ENCODE peak calls at places on chromosomes 13 and 19, in nine cellular contexts. B is GM13977; H is NT2/D1; D is left ventricle myocardium inferior; S is midbrain; M is stimulated activated CD4-positive, alpha-beta T cell treated with anti-CD3 and anti-CD28 coated beads, Interleukin-1b, Interleukin-23, amount 100 ng/mL, for 1 hour; N is NCI-H2029; V is A172; C is RWPE1. Q is an unnamed sample.

GRCh38 chr13:25920931-25921330 is 130.9 kb downstream of the SHISA2 start:
- DNase-seq in B (no peak), H (no peak), D (no peak), S (no peak), M (no peak), N (no peak), V (no peak), C (no peak), Q (no peak)

GRCh38 chr13:32153056-32153455 is 121.5 kb downstream of the FRY start:
- DNase-seq in B (no peak), H (no peak), D (no peak), S (no peak), M (no peak), N (no peak), V (peak), C (no peak), Q (peak)

GRCh38 chr19:30345686-30346085 is 26.5 kb upstream of the ZNF536 start:
- DNase-seq in B (no peak), H (no peak), D (no peak), S (no peak), M (no peak), N (no peak), V (no peak), C (no peak), Q (no peak)

GRCh38 chr13:39353988-39354387 is 249.0 kb downstream of the LHFPL6 start:
- DNase-seq in B (no peak), H (no peak), D (no peak), S (no peak), M (no peak), N (no peak), V (no peak), C (no peak), Q (peak)

GRCh38 chr19:28296506-28296905 is 916.4 kb downstream of the UQCRFS1 start:
- DNase-seq in B (no peak), H (no peak), D (no peak), S (no peak), M (no peak), N (no peak), V (peak), C (no peak), Q (no peak)

GRCh38 chr19:18637644-18638630 is 1.1 kb downstream of the KLHL26 start:
- DNase-seq in B (no peak), H (no peak), D (no peak), S (no peak), M (no peak), N (peak), V (no peak), C (peak), Q (peak)

GRCh38 chr19:6723738-6724137 is 3.3 kb upstream of the C3 start:
- DNase-seq in B (no peak), H (no peak), D (no peak), S (peak), M (no peak), N (no peak), V (no peak), C (no peak), Q (peak)

GRCh38 chr13:45521292-45521691 is 56.6 kb downstream of the COG3 start:
- DNase-seq in B (no peak), H (no peak), D (no peak), S (no peak), M (no peak), N (peak), V (no peak), C (no peak), Q (no peak)

GRCh38 chr19:3369337-3370213 is 3.2 kb downstream of the NFIC start:
- DNase-seq in B (peak), H (no peak), D (peak), S (peak), M (no peak), N (no peak), V (peak), C (no peak), Q (peak)

GRCh38 chr19:12773571-12773970 is 1.8 kb downstream of the HOOK2 start:
- DNase-seq in B (no peak), H (no peak), D (peak), S (no peak), M (no peak), N (no peak), V (peak), C (peak), Q (peak)

GRCh38 chr19:3333662-3334061 is 32.7 kb upstream of the NFIC start:
- DNase-seq in B (no peak), H (no peak), D (no peak), S (no peak), M (no peak), N (no peak), V (no peak), C (no peak), Q (no peak)

GRCh38 chr19:862529-863304 is 3.3 kb downstream of the CFD start:
- DNase-seq in B (peak), H (peak), D (no peak), S (no peak), M (peak), N (peak), V (no peak), C (peak), Q (peak)

GRCh38 chr13:83798731-83799130 is 83.5 kb downstream of the SLITRK1 start:
- DNase-seq in B (no peak), H (no peak), D (no peak), S (no peak), M (no peak), N (no peak), V (no peak), C (no peak), Q (no peak)

GRCh38 chr19:44846455-44847143 is 502 bp downstream of the NECTIN2 start:
- DNase-seq in B (no peak), H (peak), D (no peak), S (no peak), M (no peak), N (no peak), V (no peak), C (peak), Q (peak)

GRCh38 chr13:44274838-44275237 is 98.8 kb upstream of the SERP2 start:
- DNase-seq in B (no peak), H (no peak), D (no peak), S (no peak), M (no peak), N (no peak), V (peak), C (no peak), Q (no peak)

GRCh38 chr13:33278923-33279322 is 6.6 kb downstream of the STARD13 start:
- DNase-seq in B (no peak), H (no peak), D (no peak), S (no peak), M (no peak), N (no peak), V (no peak), C (no peak), Q (no peak)

GRCh38 chr19:28577199-28577598 is 635.8 kb downstream of the UQCRFS1 start:
- DNase-seq in B (no peak), H (no peak), D (no peak), S (no peak), M (no peak), N (no peak), V (peak), C (no peak), Q (no peak)

GRCh38 chr19:17671906-17672305 is 16.2 kb downstream of the UNC13A start:
- DNase-seq in B (peak), H (peak), D (no peak), S (no peak), M (no peak), N (no peak), V (peak), C (peak), Q (peak)

GRCh38 chr19:44657211-44657921 is 13.7 kb downstream of the PVR start:
- DNase-seq in B (peak), H (peak), D (peak), S (peak), M (peak), N (peak), V (no peak), C (peak), Q (peak)

GRCh38 chr13:98219685-98220084 is 42.6 kb upstream of the RNF113B start:
- DNase-seq in B (no peak), H (no peak), D (no peak), S (no peak), M (no peak), N (no peak), V (no peak), C (no peak), Q (no peak)

GRCh38 chr19:46355234-46355990 is 8.5 kb downstream of the PPP5C start:
- DNase-seq in B (peak), H (no peak), D (no peak), S (no peak), M (no peak), N (no peak), V (no peak), C (no peak), Q (no peak)

GRCh38 chr19:22784051-22784450 is at the start of gene ZNF99:
- DNase-seq in B (no peak), H (peak), D (peak), S (peak), M (no peak), N (no peak), V (no peak), C (no peak), Q (no peak)

GRCh38 chr19:293436-294110 is 2.4 kb upstream of the PLPP2 start:
- DNase-seq in B (no peak), H (no peak), D (no peak), S (no peak), M (no peak), N (no peak), V (no peak), C (no peak), Q (peak)

GRCh38 chr19:55683449-55684261 is 8.6 kb downstream of the EPN1 start:
- DNase-seq in B (no peak), H (no peak), D (no peak), S (no peak), M (no peak), N (peak), V (no peak), C (no peak), Q (no peak)

Q was measured in osteoblast.